ENCODE peak calls at places on chromosomes 3 and 15, in nine cellular contexts. N, E, S, V, J, D, C, A and O are unnamed samples.

GRCh38 chr3:169041677-169042171 is 621.8 kb downstream of the MECOM start:
- DNase-seq in S (peak), E (peak), N (no peak), D (no peak), J (no peak), V (no peak), A (no peak), C (no peak), O (no peak)

GRCh38 chr3:156902916-156903315 is 76.8 kb downstream of the LEKR1 start:
- DNase-seq in E (no peak), N (no peak), J (no peak), D (no peak), S (no peak), V (no peak), A (no peak), C (no peak), O (no peak)

GRCh38 chr3:59546522-59546921 is 496.7 kb upstream of the CFAP20DC start:
- DNase-seq in S (no peak), E (no peak), C (no peak), V (no peak), J (no peak), A (no peak), N (no peak), D (no peak), O (no peak)

GRCh38 chr3:150675587-150675986 is 28.1 kb downstream of the ERICH6 start:
- DNase-seq in J (no peak), D (no peak), A (no peak), C (no peak), N (no peak), E (no peak), S (no peak), V (no peak), O (no peak)

GRCh38 chr3:78734048-78734637 is 1033.7 kb downstream of the ROBO1 start:
- DNase-seq in V (no peak), E (no peak), D (no peak), N (no peak), J (no peak), S (peak), A (no peak), C (no peak), O (peak)

GRCh38 chr3:185280572-185281365 is 26.9 kb upstream of the EHHADH start:
- DNase-seq in V (peak), C (no peak), S (peak), E (no peak), D (no peak), N (no peak), A (no peak), J (no peak), O (no peak)

GRCh38 chr3:74537164-74537563 is 77.3 kb downstream of the CNTN3 start:
- DNase-seq in E (peak), S (no peak), C (peak), N (no peak), V (no peak), A (no peak), J (no peak), D (peak), O (peak)

GRCh38 chr3:106013971-106014370 is 145.2 kb upstream of the CBLB start:
- DNase-seq in C (no peak), S (peak), E (peak), V (no peak), N (no peak), A (no peak), D (no peak), J (no peak), O (peak)

GRCh38 chr15:36161108-36161507 is 418.3 kb upstream of the CDIN1 start:
- DNase-seq in E (no peak), S (no peak), N (no peak), C (no peak), D (no peak), V (no peak), A (no peak), J (no peak), O (no peak)

GRCh38 chr3:58157649-58158048 is 53.1 kb downstream of the DNASE1L3 start:
- DNase-seq in E (no peak), D (no peak), S (no peak), C (no peak), N (no peak), J (no peak), V (no peak), A (no peak), O (no peak)

GRCh38 chr3:141429371-141430035 is 57.3 kb upstream of the RASA2 start:
- DNase-seq in N (peak), D (peak), C (no peak), V (no peak), A (no peak), S (no peak), E (no peak), J (no peak), O (no peak)

GRCh38 chr3:160973067-160973466 is 132.1 kb downstream of the B3GALNT1 start:
- DNase-seq in V (no peak), D (no peak), J (no peak), A (no peak), N (no peak), E (no peak), C (no peak), S (no peak), O (no peak)

GRCh38 chr3:183500981-183501704 is 54.4 kb downstream of the KLHL6 start:
- DNase-seq in E (no peak), J (no peak), V (no peak), S (no peak), C (peak), N (no peak), D (no peak), A (no peak), O (no peak)

GRCh38 chr15:78565097-78565950 is at the start of gene CHRNA5:
- DNase-seq in S (peak), A (peak), V (peak), N (peak), D (peak), E (peak), J (peak), C (peak), O (no peak)

GRCh38 chr3:17057316-17057715 is 172.6 kb downstream of the PLCL2 start:
- DNase-seq in J (no peak), A (no peak), D (no peak), S (peak), N (no peak), V (no peak), E (peak), C (no peak), O (peak)

GRCh38 chr3:191461113-191461595 is at the start of gene PYDC2:
- DNase-seq in A (no peak), S (no peak), J (no peak), D (no peak), E (no peak), V (no peak), C (no peak), N (no peak), O (no peak)

GRCh38 chr3:21105784-21106183 is 645.2 kb downstream of the ZNF385D start:
- DNase-seq in J (no peak), A (no peak), D (no peak), S (no peak), C (no peak), N (no peak), V (no peak), E (no peak), O (no peak)

GRCh38 chr3:31321620-31322019 is 211.1 kb upstream of the STT3B start:
- DNase-seq in J (no peak), C (no peak), E (no peak), A (no peak), V (no peak), N (no peak), D (no peak), S (no peak), O (no peak)

GRCh38 chr15:77942611-77943211 is 134.8 kb downstream of the TBC1D2B start:
- DNase-seq in A (no peak), J (no peak), D (no peak), V (no peak), C (peak), N (no peak), E (no peak), S (no peak), O (no peak)

GRCh38 chr15:90191795-90192494 is 9.2 kb upstream of the SEMA4B start:
- DNase-seq in D (peak), A (peak), S (no peak), C (peak), J (peak), E (no peak), V (peak), N (peak), O (no peak)

GRCh38 chr3:187040637-187041361 is 98.5 kb downstream of the RPL39L start:
- DNase-seq in D (no peak), A (no peak), C (no peak), J (no peak), V (no peak), S (peak), E (no peak), N (no peak), O (peak)

GRCh38 chr3:189286188-189286587 is 114.4 kb downstream of the TPRG1 start:
- DNase-seq in A (no peak), S (no peak), V (peak), J (no peak), D (no peak), N (no peak), C (no peak), E (no peak), O (no peak)

GRCh38 chr3:33074217-33075067 is 22.5 kb downstream of the GLB1 start:
- DNase-seq in D (peak), V (peak), E (peak), J (no peak), N (peak), A (no peak), C (no peak), S (peak), O (no peak)

GRCh38 chr15:60009124-60009523 is 5.0 kb downstream of the FOXB1 start:
- DNase-seq in D (no peak), A (no peak), J (no peak), C (no peak), S (no peak), E (no peak), V (no peak), N (no peak), O (no peak)

GRCh38 chr15:86759766-86760165 is 680.1 kb downstream of the AGBL1 start:
- DNase-seq in A (no peak), D (no peak), E (no peak), N (no peak), S (no peak), J (no peak), V (no peak), C (no peak), O (no peak)

GRCh38 chr3:185763347-185764010 is 61.4 kb downstream of the IGF2BP2 start:
- DNase-seq in A (no peak), D (no peak), E (no peak), J (no peak), C (no peak), S (peak), N (no peak), V (no peak), O (no peak)

GRCh38 chr3:2579206-2579605 is 480.5 kb downstream of the CNTN4 start:
- DNase-seq in A (no peak), V (no peak), D (no peak), N (no peak), C (no peak), E (no peak), J (no peak), S (no peak), O (no peak)

GRCh38 chr3:195257454-195258448 is 13.2 kb downstream of the XXYLT1 start:
- DNase-seq in C (peak), V (no peak), J (no peak), A (no peak), D (no peak), N (no peak), E (no peak), S (no peak), O (no peak)

GRCh38 chr3:184584001-184584891 is 22.7 kb downstream of the EPHB3 start:
- DNase-seq in A (peak), C (peak), V (no peak), D (peak), N (peak), E (no peak), J (no peak), S (no peak), O (no peak)

DNA sequence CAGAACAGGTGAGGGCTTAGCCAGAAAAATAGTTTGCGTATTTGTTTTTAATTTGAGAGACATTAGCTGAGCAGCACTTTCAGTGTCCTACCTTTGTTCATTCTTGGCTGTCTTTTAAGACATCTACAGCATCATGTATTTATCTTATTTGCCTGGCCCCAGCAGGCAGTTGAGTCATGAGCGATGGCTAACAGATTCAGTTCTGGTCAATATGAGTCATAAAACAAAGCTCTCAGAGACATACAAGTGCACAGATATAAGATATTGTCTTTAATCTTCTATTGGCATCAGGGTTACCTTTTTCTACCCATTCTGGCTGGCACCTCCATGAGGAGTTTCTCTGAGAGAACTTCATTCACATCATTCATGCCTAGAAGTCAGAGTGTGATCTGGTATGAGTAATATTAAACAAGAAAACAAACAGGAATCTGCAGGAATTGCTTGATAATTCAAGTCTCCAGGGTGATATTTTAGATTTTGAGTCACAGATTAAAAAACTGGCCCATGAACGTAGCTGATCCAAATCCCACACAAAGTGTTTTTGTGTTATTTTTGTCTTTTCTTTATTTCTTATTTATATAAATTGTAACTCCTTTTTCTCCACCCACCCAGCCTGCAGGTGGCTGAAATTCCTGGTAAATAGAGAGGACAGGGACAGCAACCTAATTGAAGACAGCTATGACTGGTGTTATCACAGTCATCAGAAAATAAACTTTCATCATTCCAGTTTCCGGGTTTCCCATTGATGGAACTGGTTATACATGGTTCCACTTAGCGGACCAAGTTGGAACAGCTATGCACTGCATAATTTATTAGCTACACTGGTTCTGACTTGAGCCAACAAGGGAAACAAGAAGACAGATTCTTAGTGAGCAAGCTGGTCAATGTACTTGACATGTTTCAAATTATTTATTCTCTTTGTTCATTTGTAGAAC is 47.3 kb downstream of the PLSCR2 start:
- DNase-seq in V (no peak), S (peak), A (no peak), C (no peak), N (no peak), D (no peak), J (no peak), E (peak), O (no peak)
- TF ChIP-seq CTCF in V (no peak), S (no peak), A (no peak), C (no peak), N (no peak), D (no peak), J (no peak), E (no peak), O (no peak)

GRCh38 chr15:58077427-58077826 is 11.9 kb upstream of the ALDH1A2 start:
- DNase-seq in N (no peak), C (no peak), A (no peak), J (no peak), E (no peak), D (no peak), S (no peak), V (peak), O (no peak)
- TF ChIP-seq CTCF in N (peak), C (no peak), A (no peak), J (peak), E (no peak), D (peak), S (peak), V (no peak), O (no peak)

GRCh38 chr3:73041537-73041936 is 19.9 kb upstream of the EBLN2 start:
- DNase-seq in N (no peak), D (no peak), S (no peak), V (no peak), C (no peak), E (no peak), A (no peak), J (no peak), O (no peak)

GRCh38 chr3:73031573-73032103 is 29.8 kb upstream of the EBLN2 start:
- DNase-seq in A (no peak), D (no peak), E (no peak), V (no peak), N (no peak), J (no peak), S (no peak), C (no peak), O (no peak)

GRCh38 chr3:73036694-73037368 is 24.6 kb upstream of the EBLN2 start:
- DNase-seq in S (no peak), A (no peak), V (no peak), J (no peak), E (no peak), D (no peak), C (no peak), N (no peak), O (no peak)

GRCh38 chr3:73037369-73037699 is 24.1 kb upstream of the EBLN2 start:
- DNase-seq in C (no peak), E (no peak), A (no peak), V (no peak), J (no peak), D (no peak), S (peak), N (no peak), O (no peak)
- TF ChIP-seq CTCF in C (no peak), E (no peak), A (no peak), V (no peak), J (no peak), D (no peak), S (no peak), N (no peak), O (no peak)

GRCh38 chr3:48511551-48511950 is 7.6 kb upstream of the SHISA5 start:
- DNase-seq in C (no peak), D (no peak), V (no peak), N (no peak), E (no peak), A (no peak), S (no peak), J (no peak), O (no peak)

GRCh38 chr3:48503406-48504050 is 446 bp downstream of the SHISA5 start:
- DNase-seq in J (no peak), A (peak), S (peak), E (no peak), C (peak), V (no peak), D (peak), N (peak), O (no peak)

GRCh38 chr3:48504051-48504946 is at the start of gene SHISA5:
- DNase-seq in S (peak), C (peak), V (peak), J (no peak), A (peak), E (no peak), D (peak), N (peak), O (no peak)

GRCh38 chr3:48505146-48505545 is 1.2 kb upstream of the SHISA5 start:
- DNase-seq in J (no peak), S (no peak), E (no peak), N (no peak), D (no peak), C (no peak), V (no peak), A (no peak), O (no peak)

GRCh38 chr3:48507256-48508061 is 3.5 kb upstream of the SHISA5 start:
- DNase-seq in V (peak), A (no peak), D (peak), E (no peak), J (no peak), N (peak), S (peak), C (no peak), O (no peak)
- TF ChIP-seq CTCF in V (peak), A (no peak), D (peak), E (peak), J (peak), N (peak), S (peak), C (no peak), O (peak)

DNA sequence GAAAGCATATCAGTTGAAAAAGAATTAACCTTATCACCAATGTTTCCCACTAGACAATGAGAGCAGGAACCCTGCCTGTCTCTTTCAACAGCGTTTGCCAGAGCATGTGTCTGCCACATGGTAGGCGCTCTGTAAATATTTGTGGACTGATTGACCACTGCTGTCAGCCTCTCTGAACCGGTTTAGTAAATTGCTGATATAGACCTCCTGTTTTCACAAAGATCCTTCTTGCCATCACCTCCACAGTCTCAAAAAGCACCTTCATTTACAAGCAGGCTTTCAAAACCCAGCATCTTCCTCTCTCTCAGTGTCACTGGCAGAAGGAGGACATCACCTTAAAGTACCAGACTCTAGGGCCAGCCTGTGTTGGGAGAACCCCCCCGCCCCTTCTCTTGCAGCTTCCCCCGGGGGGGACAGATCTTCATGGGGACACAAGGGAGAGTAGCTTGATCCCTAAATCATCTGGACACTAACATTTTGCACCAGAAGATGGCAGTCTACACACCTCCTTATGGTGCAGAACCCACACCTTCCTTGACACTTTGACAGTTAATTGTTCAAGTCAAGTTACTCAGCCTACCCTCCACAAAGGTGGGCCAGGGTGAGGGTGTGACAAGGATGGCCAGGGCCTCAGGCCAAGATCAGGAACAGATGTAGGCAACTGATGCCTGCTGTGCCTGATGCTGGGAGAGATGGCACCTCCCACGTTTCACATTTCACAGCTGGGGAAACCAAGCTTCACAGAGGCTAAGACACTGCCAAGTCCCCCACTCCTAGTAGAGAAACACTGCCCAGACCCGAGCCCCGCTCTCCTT is 37.8 kb upstream of the USP3 start:
- DNase-seq in S (peak), A (no peak), V (peak), E (no peak), D (no peak), N (no peak), J (no peak), C (no peak), O (no peak)
- TF ChIP-seq CTCF in S (peak), A (peak), V (peak), E (peak), D (peak), N (peak), J (peak), C (no peak), O (peak)

GRCh38 chr3:43629254-43629653 is 7.4 kb upstream of the ANO10 start:
- DNase-seq in E (no peak), N (no peak), S (no peak), D (no peak), A (no peak), J (no peak), V (no peak), C (no peak), O (no peak)

GRCh38 chr3:43632986-43633385 is 11.2 kb upstream of the ANO10 start:
- DNase-seq in N (no peak), A (no peak), V (no peak), E (no peak), D (no peak), S (no peak), J (no peak), C (no peak), O (no peak)

GRCh38 chr3:43627360-43627759 is 5.5 kb upstream of the ANO10 start:
- DNase-seq in C (no peak), D (no peak), J (no peak), N (no peak), A (no peak), V (no peak), E (no peak), S (no peak), O (no peak)

GRCh38 chr3:43629741-43630140 is 7.9 kb upstream of the ANO10 start:
- DNase-seq in E (no peak), D (no peak), J (no peak), V (no peak), N (no peak), C (no peak), A (no peak), S (no peak), O (no peak)

DNA sequence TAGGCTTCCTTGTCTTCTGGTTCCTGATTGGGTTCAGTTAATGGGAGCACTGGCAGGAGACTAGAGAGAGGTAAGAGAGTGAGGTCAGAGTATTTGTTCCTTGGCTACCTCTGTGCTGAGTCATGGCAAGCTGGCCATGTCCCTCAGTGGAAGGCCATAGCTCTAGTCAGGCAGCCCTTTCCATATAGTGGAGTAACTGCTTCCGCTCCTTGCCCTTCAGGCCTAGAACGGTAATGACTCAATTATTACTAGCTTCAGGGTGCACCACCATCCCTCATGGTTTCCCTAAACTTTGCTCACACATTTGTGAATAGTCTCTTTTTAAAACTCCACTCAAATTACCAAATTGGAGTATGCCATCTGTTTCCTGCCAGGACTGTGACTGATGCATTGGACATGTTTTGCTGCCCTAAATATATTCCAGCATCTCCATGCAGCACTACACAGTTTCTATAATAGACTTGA is 10.5 kb upstream of the ANO10 start:
- DNase-seq in D (no peak), E (no peak), C (no peak), N (no peak), V (no peak), J (no peak), A (no peak), S (peak), O (no peak)
- TF ChIP-seq CTCF in D (no peak), E (no peak), C (no peak), N (no peak), V (no peak), J (no peak), A (no peak), S (peak), O (no peak)